ENCODE peak calls at places on chromosomes 4 and X, in seven cellular contexts. One of them, this sample, is unnamed.

GRCh38 chrX:103393487-103393886 is 17.1 kb downstream of the BEX3 start:
- DNase-seq in transverse colon: no peak
- DNase-seq in right lobe of liver: no peak
- DNase-seq in heart left ventricle: no peak
- DNase-seq in suprapubic skin: no peak
- DNase-seq in IMR-90: peak
- DNase-seq in sigmoid colon: no peak
- DNase-seq in this sample: no peak

GRCh38 chr4:18636001-18636680 is 614.6 kb upstream of the LCORL start:
- DNase-seq in transverse colon: no peak
- DNase-seq in right lobe of liver: no peak
- DNase-seq in heart left ventricle: no peak
- DNase-seq in suprapubic skin: no peak
- DNase-seq in IMR-90: no peak
- DNase-seq in sigmoid colon: no peak
- DNase-seq in this sample: no peak

GRCh38 chrX:155086202-155086840 is 15.0 kb downstream of the BRCC3 start:
- DNase-seq in transverse colon: peak
- DNase-seq in right lobe of liver: peak
- DNase-seq in heart left ventricle: no peak
- DNase-seq in suprapubic skin: no peak
- DNase-seq in IMR-90: peak
- DNase-seq in sigmoid colon: no peak
- DNase-seq in this sample: no peak

GRCh38 chr4:41517747-41518146 is 20.2 kb upstream of the LIMCH1 start:
- DNase-seq in transverse colon: no peak
- DNase-seq in right lobe of liver: no peak
- DNase-seq in heart left ventricle: no peak
- DNase-seq in suprapubic skin: no peak
- DNase-seq in IMR-90: no peak
- DNase-seq in sigmoid colon: no peak
- DNase-seq in this sample: no peak

GRCh38 chrX:14095702-14096101 is 66.0 kb upstream of the GEMIN8 start:
- DNase-seq in transverse colon: peak
- DNase-seq in right lobe of liver: no peak
- DNase-seq in heart left ventricle: no peak
- DNase-seq in suprapubic skin: no peak
- DNase-seq in IMR-90: peak
- DNase-seq in sigmoid colon: no peak
- DNase-seq in this sample: no peak

GRCh38 chr4:89583106-89583505 is 253.9 kb downstream of the SNCA start:
- DNase-seq in transverse colon: no peak
- DNase-seq in right lobe of liver: no peak
- DNase-seq in heart left ventricle: no peak
- DNase-seq in suprapubic skin: no peak
- DNase-seq in IMR-90: no peak
- DNase-seq in sigmoid colon: no peak
- DNase-seq in this sample: no peak

GRCh38 chr4:61175495-61175894 is 24.6 kb upstream of the ADGRL3 start:
- DNase-seq in transverse colon: no peak
- DNase-seq in right lobe of liver: no peak
- DNase-seq in heart left ventricle: no peak
- DNase-seq in suprapubic skin: no peak
- DNase-seq in IMR-90: no peak
- DNase-seq in sigmoid colon: no peak
- DNase-seq in this sample: no peak

GRCh38 chrX:45306794-45307193 is 106.1 kb upstream of the DIPK2B start:
- DNase-seq in transverse colon: no peak
- DNase-seq in right lobe of liver: no peak
- DNase-seq in heart left ventricle: no peak
- DNase-seq in suprapubic skin: no peak
- DNase-seq in IMR-90: no peak
- DNase-seq in sigmoid colon: no peak
- DNase-seq in this sample: no peak

GRCh38 chr4:26081795-26082498 is 167.9 kb downstream of the SMIM20 start:
- DNase-seq in transverse colon: no peak
- DNase-seq in right lobe of liver: no peak
- DNase-seq in heart left ventricle: no peak
- DNase-seq in suprapubic skin: no peak
- DNase-seq in IMR-90: peak
- DNase-seq in sigmoid colon: no peak
- DNase-seq in this sample: no peak

GRCh38 chr4:8760561-8760960 is 111.1 kb downstream of the HMX1 start:
- DNase-seq in transverse colon: no peak
- DNase-seq in right lobe of liver: no peak
- DNase-seq in heart left ventricle: peak
- DNase-seq in suprapubic skin: peak
- DNase-seq in IMR-90: no peak
- DNase-seq in sigmoid colon: peak
- DNase-seq in this sample: peak

GRCh38 chr4:725368-726234 is 20.0 kb downstream of the PCGF3 start:
- DNase-seq in transverse colon: no peak
- DNase-seq in right lobe of liver: no peak
- DNase-seq in heart left ventricle: peak
- DNase-seq in suprapubic skin: no peak
- DNase-seq in IMR-90: no peak
- DNase-seq in sigmoid colon: no peak
- DNase-seq in this sample: no peak

GRCh38 chrX:107712231-107713204 is 63.1 kb downstream of the TSC22D3 start:
- DNase-seq in transverse colon: peak
- DNase-seq in right lobe of liver: peak
- DNase-seq in heart left ventricle: no peak
- DNase-seq in suprapubic skin: no peak
- DNase-seq in IMR-90: peak
- DNase-seq in sigmoid colon: peak
- DNase-seq in this sample: peak

GRCh38 chr4:117417856-117418255 is 332.5 kb upstream of the TRAM1L1 start:
- DNase-seq in transverse colon: no peak
- DNase-seq in right lobe of liver: no peak
- DNase-seq in heart left ventricle: no peak
- DNase-seq in suprapubic skin: no peak
- DNase-seq in IMR-90: peak
- DNase-seq in sigmoid colon: no peak
- DNase-seq in this sample: no peak

GRCh38 chr4:22203436-22204011 is 255.0 kb upstream of the KCNIP4 start:
- DNase-seq in transverse colon: no peak
- DNase-seq in right lobe of liver: no peak
- DNase-seq in heart left ventricle: no peak
- DNase-seq in suprapubic skin: no peak
- DNase-seq in IMR-90: no peak
- DNase-seq in sigmoid colon: no peak
- DNase-seq in this sample: no peak

GRCh38 chr4:7015383-7016035 is 27.7 kb upstream of the TADA2B start:
- DNase-seq in transverse colon: no peak
- DNase-seq in right lobe of liver: no peak
- DNase-seq in heart left ventricle: no peak
- DNase-seq in suprapubic skin: no peak
- DNase-seq in IMR-90: no peak
- DNase-seq in sigmoid colon: no peak
- DNase-seq in this sample: no peak

GRCh38 chr4:23631255-23631950 is 258.4 kb downstream of the PPARGC1A start:
- DNase-seq in transverse colon: peak
- DNase-seq in right lobe of liver: no peak
- DNase-seq in heart left ventricle: no peak
- DNase-seq in suprapubic skin: no peak
- DNase-seq in IMR-90: no peak
- DNase-seq in sigmoid colon: no peak
- DNase-seq in this sample: no peak

GRCh38 chr4:77001907-77002306 is 52.4 kb downstream of the SEPTIN11 start:
- DNase-seq in transverse colon: no peak
- DNase-seq in right lobe of liver: no peak
- DNase-seq in heart left ventricle: no peak
- DNase-seq in suprapubic skin: no peak
- DNase-seq in IMR-90: peak
- DNase-seq in sigmoid colon: no peak
- DNase-seq in this sample: no peak

GRCh38 chrX:137031517-137032377 is 2.0 kb downstream of the GPR101 start:
- DNase-seq in transverse colon: peak
- DNase-seq in right lobe of liver: peak
- DNase-seq in heart left ventricle: no peak
- DNase-seq in suprapubic skin: no peak
- DNase-seq in IMR-90: peak
- DNase-seq in sigmoid colon: no peak
- DNase-seq in this sample: no peak

GRCh38 chr4:102472441-102473013 is 28.6 kb upstream of the NFKB1 start:
- DNase-seq in transverse colon: no peak
- DNase-seq in right lobe of liver: no peak
- DNase-seq in heart left ventricle: no peak
- DNase-seq in suprapubic skin: no peak
- DNase-seq in IMR-90: no peak
- DNase-seq in sigmoid colon: no peak
- DNase-seq in this sample: no peak

GRCh38 chr4:5446595-5446994 is 261.8 kb downstream of the EVC2 start:
- DNase-seq in transverse colon: no peak
- DNase-seq in right lobe of liver: peak
- DNase-seq in heart left ventricle: no peak
- DNase-seq in suprapubic skin: peak
- DNase-seq in IMR-90: no peak
- DNase-seq in sigmoid colon: no peak
- DNase-seq in this sample: no peak

GRCh38 chr4:48388504-48389154 is 47.3 kb downstream of the SLAIN2 start:
- DNase-seq in transverse colon: no peak
- DNase-seq in right lobe of liver: no peak
- DNase-seq in heart left ventricle: no peak
- DNase-seq in suprapubic skin: no peak
- DNase-seq in IMR-90: peak
- DNase-seq in sigmoid colon: no peak
- DNase-seq in this sample: no peak

GRCh38 chrX:57918750-57919436 is 8.6 kb upstream of the ZXDA start:
- DNase-seq in transverse colon: peak
- DNase-seq in right lobe of liver: no peak
- DNase-seq in heart left ventricle: no peak
- DNase-seq in suprapubic skin: no peak
- DNase-seq in IMR-90: peak
- DNase-seq in sigmoid colon: no peak
- DNase-seq in this sample: no peak

GRCh38 chr4:121256346-121256745 is 92.2 kb upstream of the TNIP3 start:
- DNase-seq in transverse colon: no peak
- DNase-seq in right lobe of liver: no peak
- DNase-seq in heart left ventricle: no peak
- DNase-seq in suprapubic skin: no peak
- DNase-seq in IMR-90: peak
- DNase-seq in sigmoid colon: no peak
- DNase-seq in this sample: no peak

GRCh38 chr4:152109585-152110509 is 349.0 kb upstream of the GATB start:
- DNase-seq in transverse colon: no peak
- DNase-seq in right lobe of liver: no peak
- DNase-seq in heart left ventricle: no peak
- DNase-seq in suprapubic skin: no peak
- DNase-seq in IMR-90: peak
- DNase-seq in sigmoid colon: no peak
- DNase-seq in this sample: no peak

GRCh38 chr4:4374388-4375098 is 12.4 kb upstream of the NSG1 start:
- DNase-seq in transverse colon: no peak
- DNase-seq in right lobe of liver: no peak
- DNase-seq in heart left ventricle: no peak
- DNase-seq in suprapubic skin: no peak
- DNase-seq in IMR-90: no peak
- DNase-seq in sigmoid colon: no peak
- DNase-seq in this sample: no peak

DNA sequence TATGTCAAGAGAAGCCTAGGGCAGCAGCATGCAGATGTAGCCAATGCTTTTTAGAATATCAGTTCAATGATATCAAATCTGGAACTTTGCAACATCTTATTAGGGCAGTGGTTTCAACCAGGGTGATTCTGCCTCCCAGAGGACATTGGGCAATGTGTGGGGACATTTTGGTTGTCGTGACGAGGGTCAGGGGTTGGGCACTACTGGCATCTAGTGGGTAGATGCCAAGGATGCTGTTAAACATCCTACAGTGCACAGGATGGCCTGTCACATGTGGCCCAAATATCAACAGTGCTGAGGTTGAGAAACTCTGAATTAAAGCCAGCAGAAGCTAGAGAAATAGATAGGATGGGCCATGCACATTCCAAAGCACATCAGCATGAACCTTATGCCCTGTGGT is 152.3 kb downstream of the AMELX start:
- DNase-seq in transverse colon: no peak
- DNase-seq in right lobe of liver: no peak
- DNase-seq in heart left ventricle: no peak
- DNase-seq in suprapubic skin: no peak
- DNase-seq in IMR-90: no peak
- DNase-seq in sigmoid colon: no peak
- DNase-seq in this sample: no peak
- TF ChIP-seq CTCF in transverse colon: no peak
- TF ChIP-seq CTCF in right lobe of liver: no peak
- TF ChIP-seq CTCF in heart left ventricle: no peak
- TF ChIP-seq CTCF in suprapubic skin: no peak
- TF ChIP-seq CTCF in IMR-90: no peak
- TF ChIP-seq CTCF in sigmoid colon: no peak
- TF ChIP-seq CTCF in this sample: no peak

GRCh38 chrX:1591863-1592127 is 391 bp downstream of the AKAP17A start:
- DNase-seq in transverse colon: no peak
- DNase-seq in right lobe of liver: no peak
- DNase-seq in heart left ventricle: no peak
- DNase-seq in suprapubic skin: no peak
- DNase-seq in IMR-90: no peak
- DNase-seq in sigmoid colon: no peak
- DNase-seq in this sample: no peak

GRCh38 chrX:1592863-1593201 is 1.4 kb downstream of the AKAP17A start:
- DNase-seq in transverse colon: no peak
- DNase-seq in right lobe of liver: peak
- DNase-seq in heart left ventricle: no peak
- DNase-seq in suprapubic skin: no peak
- DNase-seq in IMR-90: peak
- DNase-seq in sigmoid colon: no peak
- DNase-seq in this sample: no peak

GRCh38 chrX:1593286-1594271 is 2.2 kb downstream of the AKAP17A start:
- DNase-seq in transverse colon: no peak
- DNase-seq in right lobe of liver: no peak
- DNase-seq in heart left ventricle: no peak
- DNase-seq in suprapubic skin: peak
- DNase-seq in IMR-90: no peak
- DNase-seq in sigmoid colon: no peak
- DNase-seq in this sample: no peak

GRCh38 chrX:1591102-1591862 is at the start of gene AKAP17A:
- DNase-seq in transverse colon: peak
- DNase-seq in right lobe of liver: peak
- DNase-seq in heart left ventricle: peak
- DNase-seq in suprapubic skin: peak
- DNase-seq in IMR-90: peak
- DNase-seq in sigmoid colon: peak
- DNase-seq in this sample: peak

GRCh38 chrX:1592128-1592862 is 891 bp downstream of the AKAP17A start:
- DNase-seq in transverse colon: peak
- DNase-seq in right lobe of liver: peak
- DNase-seq in heart left ventricle: no peak
- DNase-seq in suprapubic skin: no peak
- DNase-seq in IMR-90: peak
- DNase-seq in sigmoid colon: no peak
- DNase-seq in this sample: no peak
- TF ChIP-seq POLR2A in transverse colon: no peak
- TF ChIP-seq POLR2A in right lobe of liver: no peak
- TF ChIP-seq POLR2A in heart left ventricle: no peak
- TF ChIP-seq POLR2A in suprapubic skin: no peak
- TF ChIP-seq POLR2A in IMR-90: no peak
- TF ChIP-seq POLR2A in sigmoid colon: no peak
- TF ChIP-seq POLR2A in this sample: no peak

GRCh38 chr4:142473218-142473959 is 372.7 kb downstream of the INPP4B start:
- DNase-seq in transverse colon: peak
- DNase-seq in right lobe of liver: no peak
- DNase-seq in heart left ventricle: no peak
- DNase-seq in suprapubic skin: no peak
- DNase-seq in IMR-90: no peak
- DNase-seq in sigmoid colon: peak
- DNase-seq in this sample: no peak
- H3K27ac ChIP-seq in transverse colon: no peak
- H3K27ac ChIP-seq in right lobe of liver: no peak
- H3K27ac ChIP-seq in heart left ventricle: no peak
- H3K27ac ChIP-seq in suprapubic skin: no peak
- H3K27ac ChIP-seq in IMR-90: no peak
- H3K27ac ChIP-seq in sigmoid colon: no peak
- H3K27ac ChIP-seq in this sample: no peak

GRCh38 chrX:140701480-140701879 is 8.1 kb upstream of the LINC00632 start:
- DNase-seq in transverse colon: no peak
- DNase-seq in right lobe of liver: no peak
- DNase-seq in heart left ventricle: no peak
- DNase-seq in suprapubic skin: no peak
- DNase-seq in IMR-90: peak
- DNase-seq in sigmoid colon: no peak
- DNase-seq in this sample: no peak
- TF ChIP-seq CTCF in transverse colon: peak
- TF ChIP-seq CTCF in right lobe of liver: peak
- TF ChIP-seq CTCF in heart left ventricle: no peak
- TF ChIP-seq CTCF in suprapubic skin: peak
- TF ChIP-seq CTCF in IMR-90: peak
- TF ChIP-seq CTCF in sigmoid colon: no peak
- TF ChIP-seq CTCF in this sample: peak

This sample was measured in gastrocnemius medialis.